ENCODE peak calls at places on chromosomes 13 and 19, in six cellular contexts. H is anterior cingulate cortex, Q is foreskin fibroblast, V is HCT116, D is ascending aorta, C is endothelial cell. T is an unnamed sample.

GRCh38 chr13:73708393-73708985 is 425.7 kb downstream of the KLF12 start:
- DNase-seq in D (no peak), C (peak; percentile 51), Q (peak; percentile 67), V (peak; percentile 57), H (peak; percentile 49), T (peak; percentile 71)

GRCh38 chr13:74715718-74716117 is 581.5 kb upstream of the KLF12 start:
- DNase-seq in H (no peak), Q (peak; percentile 70), V (no peak), D (no peak), C (no peak), T (no peak)

GRCh38 chr13:43572601-43573360 is 214.0 kb downstream of the ENOX1 start:
- DNase-seq in H (no peak), Q (peak; percentile 71), D (no peak), C (no peak), V (no peak), T (no peak)

GRCh38 chr19:56994251-56995017 is 125.4 kb upstream of the USP29 start:
- DNase-seq in C (no peak), D (no peak), V (no peak), Q (no peak), H (no peak), T (no peak)

GRCh38 chr19:20558571-20558970 is 7.0 kb downstream of the ZNF737 start:
- DNase-seq in C (no peak), V (no peak), D (no peak), Q (no peak), H (no peak), T (no peak)

GRCh38 chr13:23673867-23674605 is 103.8 kb downstream of the TNFRSF19 start:
- DNase-seq in V (no peak), D (no peak), C (no peak), Q (peak; percentile 43), H (no peak), T (no peak)

GRCh38 chr13:113634279-113635047 is 23.5 kb downstream of the ATP4B start:
- DNase-seq in V (no peak), C (no peak), Q (no peak), H (no peak), D (no peak), T (peak; percentile 84)

GRCh38 chr19:17677002-17677401 is 11.2 kb downstream of the UNC13A start:
- DNase-seq in V (peak; percentile 37), H (no peak), D (no peak), C (no peak), Q (no peak), T (no peak)

GRCh38 chr13:25819856-25820530 is 231.8 kb downstream of the SHISA2 start:
- DNase-seq in C (no peak), V (no peak), D (no peak), Q (no peak), H (no peak), T (no peak)

GRCh38 chr19:2249880-2250764 is 999 bp downstream of the AMH start:
- DNase-seq in D (no peak), H (no peak), Q (no peak), V (no peak), C (no peak), T (no peak)

GRCh38 chr13:48201044-48201443 is 32.0 kb upstream of the ITM2B start:
- DNase-seq in V (no peak), Q (no peak), D (no peak), H (no peak), C (no peak), T (no peak)

GRCh38 chr13:34162545-34162936 is 344.6 kb downstream of the RFC3 start:
- DNase-seq in H (no peak), D (no peak), V (no peak), C (no peak), Q (peak; percentile 50), T (no peak)